ENCODE peak calls at places on chromosomes 5 and 9, in nine cellular contexts. Z is neural crest cell, K is cardiac fibroblast, T is PC-3, N is fibroblast of lung, D is ovary, J is lower lobe of right lung, F is lung, E is A549. I is an unnamed sample.

GRCh38 chr5:61301820-61302563 is 30.1 kb upstream of the ZSWIM6 start:
- DNase-seq in Z (no peak), K (peak), T (peak), N (peak), D (no peak), J (peak), F (peak), E (peak), I (peak)

GRCh38 chr5:166639151-166639550 is 1652.3 kb upstream of the WWC1 start:
- DNase-seq in Z (no peak), K (no peak), T (no peak), N (no peak), D (no peak), J (no peak), F (no peak), E (no peak), I (peak)

GRCh38 chr9:16293610-16294009 is 576.9 kb downstream of the BNC2 start:
- DNase-seq in Z (no peak), K (no peak), T (no peak), N (no peak), D (no peak), J (no peak), F (no peak), E (no peak), I (no peak)

GRCh38 chr9:70043285-70043684 is 363 bp upstream of the MAMDC2 start:
- DNase-seq in Z (no peak), K (no peak), T (no peak), N (no peak), D (no peak), J (no peak), F (no peak), E (no peak), I (peak)

GRCh38 chr5:35214051-35214450 is 16.2 kb downstream of the PRLR start:
- DNase-seq in Z (no peak), K (no peak), T (peak), N (no peak), D (no peak), J (no peak), F (no peak), E (no peak), I (no peak)

GRCh38 chr5:151413800-151414199 is 33.6 kb upstream of the SLC36A1 start:
- DNase-seq in Z (no peak), K (no peak), T (no peak), N (no peak), D (no peak), J (no peak), F (no peak), E (no peak), I (no peak)

GRCh38 chr9:27059907-27060306 is 49.1 kb upstream of the TEK start:
- DNase-seq in Z (no peak), K (peak), T (no peak), N (no peak), D (no peak), J (no peak), F (no peak), E (no peak), I (no peak)

GRCh38 chr9:98877211-98877730 is 66.4 kb upstream of the COL15A1 start:
- DNase-seq in Z (no peak), K (no peak), T (no peak), N (no peak), D (no peak), J (no peak), F (no peak), E (no peak), I (no peak)

GRCh38 chr5:116037236-116037822 is 5.1 kb downstream of the ARL14EPL start:
- DNase-seq in Z (no peak), K (peak), T (peak), N (peak), D (no peak), J (no peak), F (no peak), E (peak), I (no peak)

GRCh38 chr9:132216861-132217655 is 55.2 kb downstream of the NTNG2 start:
- DNase-seq in Z (no peak), K (no peak), T (no peak), N (no peak), D (no peak), J (peak), F (no peak), E (no peak), I (no peak)

GRCh38 chr5:10565785-10566506 is 2.1 kb downstream of the ANKRD33B start:
- DNase-seq in Z (no peak), K (no peak), T (peak), N (peak), D (no peak), J (no peak), F (no peak), E (no peak), I (peak)

GRCh38 chr5:151901611-151902010 is 23.0 kb downstream of the GLRA1 start:
- DNase-seq in Z (no peak), K (no peak), T (no peak), N (no peak), D (no peak), J (no peak), F (no peak), E (no peak), I (no peak)

GRCh38 chr9:89426389-89426961 is 71.4 kb downstream of the SEMA4D start:
- DNase-seq in Z (no peak), K (no peak), T (no peak), N (no peak), D (no peak), J (peak), F (no peak), E (no peak), I (no peak)

GRCh38 chr9:89428222-89428761 is 69.6 kb downstream of the SEMA4D start:
- DNase-seq in Z (no peak), K (no peak), T (no peak), N (no peak), D (no peak), J (no peak), F (no peak), E (no peak), I (no peak)

GRCh38 chr9:89430995-89431394 is 66.9 kb downstream of the SEMA4D start:
- DNase-seq in Z (no peak), K (no peak), T (peak), N (no peak), D (no peak), J (no peak), F (no peak), E (no peak), I (no peak)

GRCh38 chr9:89427621-89428221 is 70.2 kb downstream of the SEMA4D start:
- DNase-seq in Z (no peak), K (no peak), T (peak), N (no peak), D (no peak), J (no peak), F (no peak), E (no peak), I (no peak)

DNA sequence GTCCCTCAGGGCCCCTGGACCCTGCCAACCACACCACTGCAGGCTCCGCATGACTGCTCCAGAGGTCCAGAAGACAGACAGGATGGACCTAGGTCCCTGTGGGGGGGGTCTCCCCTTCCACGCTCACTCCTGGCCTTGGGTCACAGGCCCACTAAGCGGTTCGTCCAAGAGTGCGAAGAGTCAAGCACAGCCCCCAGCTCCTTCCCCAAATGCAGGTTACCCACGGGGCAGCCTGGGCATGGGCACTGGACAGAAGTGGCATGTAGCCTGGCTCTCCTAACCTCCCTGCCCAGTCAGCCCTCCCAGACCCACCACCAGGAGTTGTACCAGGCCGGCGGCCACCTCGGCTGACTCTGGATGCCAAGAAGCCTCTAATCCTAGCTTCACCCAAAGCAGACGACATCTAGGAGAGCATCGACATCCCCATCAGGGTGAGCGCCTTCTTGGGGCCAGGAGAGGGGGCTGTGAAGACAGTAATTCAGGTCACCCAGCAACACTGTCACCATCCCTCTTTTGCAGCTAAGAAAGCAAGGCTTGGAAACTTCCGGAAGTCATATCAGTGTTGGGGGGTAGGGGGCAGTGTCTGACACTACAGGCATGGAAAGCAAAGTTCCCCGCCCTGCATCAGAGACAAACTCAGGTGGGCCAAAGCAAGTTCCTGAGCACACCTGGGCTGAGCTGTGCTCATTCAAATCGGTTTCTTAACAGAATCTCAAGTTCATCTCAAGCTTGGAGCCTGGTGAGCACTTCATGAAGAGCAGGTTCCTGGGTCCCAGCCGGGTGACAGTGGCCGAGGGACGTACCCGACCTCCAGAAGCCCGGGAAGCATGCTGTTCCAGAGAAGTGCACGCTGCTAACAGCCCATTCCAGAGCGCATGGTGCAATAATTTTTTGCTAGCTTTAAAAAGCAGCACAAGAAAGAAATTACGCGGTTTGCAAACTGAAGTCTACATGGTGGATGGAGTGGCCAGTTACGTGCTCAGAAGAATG is 68.7 kb downstream of the SEMA4D start:
- DNase-seq in Z (no peak), K (no peak), T (no peak), N (no peak), D (no peak), J (no peak), F (no peak), E (peak), I (peak)
- TF ChIP-seq CTCF in Z (peak), K (no peak), T (peak), N (no peak), D (no peak), J (no peak), F (peak), E (no peak), I (peak)

GRCh38 chr5:160685219-160685618 is 166.8 kb downstream of the ATP10B start:
- DNase-seq in Z (no peak), K (no peak), T (no peak), N (no peak), D (no peak), J (no peak), F (no peak), E (no peak), I (no peak)

DNA sequence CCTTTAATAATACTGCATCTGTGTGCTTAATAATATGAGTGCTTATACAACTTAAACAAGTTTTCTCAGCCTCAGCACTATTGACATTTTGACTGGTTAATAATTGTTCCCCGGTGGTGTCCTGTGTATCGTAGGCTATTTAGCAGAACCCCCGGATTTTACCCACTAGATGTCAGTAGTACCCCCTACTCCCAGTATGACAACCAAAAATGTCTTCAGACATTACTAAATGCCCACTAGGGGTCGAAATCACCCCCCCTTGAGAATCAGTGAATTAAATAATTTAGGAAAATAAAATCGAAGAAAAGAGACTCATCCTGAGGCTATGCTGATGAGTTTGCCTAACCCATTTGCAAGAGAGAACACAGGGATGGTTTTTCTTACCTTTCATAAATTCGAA is 166.3 kb downstream of the ATP10B start:
- DNase-seq in Z (no peak), K (no peak), T (peak), N (no peak), D (no peak), J (no peak), F (no peak), E (peak), I (no peak)
- TF ChIP-seq CTCF in Z (peak), K (no peak), T (no peak), N (no peak), D (no peak), J (peak), F (no peak), E (peak), I (peak)

GRCh38 chr9:129177443-129177790 is 644 bp downstream of the IER5L start:
- DNase-seq in Z (no peak), K (no peak), T (no peak), N (no peak), D (no peak), J (no peak), F (no peak), E (no peak), I (no peak)
- TF ChIP-seq CTCF in Z (no peak), K (no peak), T (no peak), N (no peak), D (no peak), J (no peak), F (no peak), E (no peak), I (no peak)

GRCh38 chr5:172334196-172334595 is 50.6 kb upstream of the UBTD2 start:
- DNase-seq in Z (no peak), K (no peak), T (peak), N (no peak), D (no peak), J (no peak), F (no peak), E (peak), I (peak)
- TF ChIP-seq CTCF in Z (no peak), K (peak), T (peak), N (no peak), D (no peak), J (no peak), F (no peak), E (no peak), I (peak)

DNA sequence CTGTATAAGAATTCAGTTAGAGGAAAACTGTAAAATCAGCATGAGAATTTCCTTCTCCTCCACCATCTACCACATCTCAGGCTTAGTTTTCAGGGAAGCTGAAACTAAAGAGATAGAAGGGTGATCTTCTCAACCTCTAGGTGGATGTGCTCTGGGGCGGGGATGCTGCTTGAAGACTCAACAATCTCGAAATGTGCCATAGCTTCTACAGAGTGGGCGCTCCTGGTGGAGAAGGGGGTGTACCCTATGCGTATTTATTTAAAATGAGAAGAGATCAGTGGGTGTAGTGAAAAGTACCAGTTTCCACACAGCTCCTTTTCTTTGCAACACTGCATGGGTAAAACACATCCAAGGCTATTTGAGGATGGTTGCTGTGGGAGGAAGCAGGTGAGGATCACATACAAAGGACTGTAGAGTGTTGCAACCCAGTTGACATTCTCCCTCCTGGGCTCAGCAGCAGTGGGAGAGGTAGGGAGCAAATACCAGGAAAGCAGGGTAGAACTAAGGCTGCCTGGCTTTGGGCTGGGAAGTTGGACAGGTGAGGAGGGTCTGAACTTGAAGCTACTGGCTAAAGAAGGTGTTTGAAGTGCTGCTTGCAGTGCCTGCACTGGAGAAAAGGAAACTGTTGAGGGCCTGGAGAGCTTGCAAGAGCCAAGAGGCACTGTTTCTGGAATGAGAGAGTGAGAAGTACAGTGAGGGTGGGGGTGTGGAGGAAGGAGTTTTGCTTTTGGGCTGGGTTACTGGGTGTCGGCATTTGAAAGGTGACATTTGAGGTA is 73.1 kb downstream of the MAST4 start:
- DNase-seq in Z (no peak), K (no peak), T (no peak), N (no peak), D (no peak), J (no peak), F (peak), E (no peak), I (no peak)
- TF ChIP-seq CTCF in Z (no peak), K (no peak), T (no peak), N (no peak), D (no peak), J (no peak), F (no peak), E (no peak), I (no peak)

GRCh38 chr9:87685431-87685830 is 40.5 kb upstream of the CTSL start:
- DNase-seq in Z (no peak), K (no peak), T (no peak), N (peak), D (no peak), J (no peak), F (peak), E (no peak), I (peak)

GRCh38 chr9:87685871-87686519 is 39.9 kb upstream of the CTSL start:
- DNase-seq in Z (no peak), K (no peak), T (no peak), N (peak), D (no peak), J (peak), F (peak), E (no peak), I (peak)

GRCh38 chr9:87686520-87687090 is 39.3 kb upstream of the CTSL start:
- DNase-seq in Z (no peak), K (no peak), T (no peak), N (no peak), D (no peak), J (no peak), F (no peak), E (no peak), I (no peak)

GRCh38 chr9:87683751-87684626 is 41.9 kb upstream of the CTSL start:
- DNase-seq in Z (no peak), K (no peak), T (no peak), N (no peak), D (no peak), J (no peak), F (peak), E (no peak), I (peak)

DNA sequence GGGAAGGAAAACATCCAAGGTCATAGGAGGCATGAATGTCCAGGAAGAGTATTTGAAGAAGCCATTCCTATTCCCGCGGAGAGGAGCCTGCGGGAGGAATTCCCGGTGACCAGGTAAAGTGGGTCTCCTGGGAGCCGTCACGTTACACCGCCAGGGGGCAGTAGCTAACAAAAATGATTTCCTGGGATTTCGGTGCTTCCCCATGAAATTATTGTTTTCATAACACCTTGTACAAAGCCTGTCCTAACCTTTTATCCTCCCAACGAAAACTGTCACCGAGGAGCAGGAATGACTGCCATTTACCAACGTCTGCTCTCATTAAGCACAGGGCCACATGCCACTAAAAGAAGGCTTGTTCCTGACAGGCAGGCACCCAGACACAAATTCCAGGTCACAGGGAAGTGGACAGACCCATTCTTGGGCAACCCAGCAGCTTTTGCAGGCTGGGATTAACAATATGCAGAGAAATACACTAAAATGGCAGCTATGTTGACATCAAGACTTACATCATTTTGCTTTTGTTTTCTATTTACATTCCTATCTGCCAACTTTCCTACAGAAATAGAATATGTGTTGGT is 41.2 kb upstream of the CTSL start:
- DNase-seq in Z (peak), K (peak), T (peak), N (peak), D (peak), J (no peak), F (peak), E (peak), I (peak)
- TF ChIP-seq CTCF in Z (peak), K (peak), T (peak), N (peak), D (peak), J (peak), F (peak), E (peak), I (peak)

GRCh38 chr9:120768870-120769269 is 24.3 kb downstream of the FBXW2 start:
- DNase-seq in Z (no peak), K (no peak), T (no peak), N (no peak), D (no peak), J (no peak), F (no peak), E (no peak), I (no peak)
- TF ChIP-seq CTCF in Z (no peak), K (no peak), T (no peak), N (no peak), D (no peak), J (no peak), F (no peak), E (no peak), I (no peak)

GRCh38 chr5:140696891-140697492 is 3.3 kb upstream of the ZMAT2 start:
- DNase-seq in Z (no peak), K (no peak), T (no peak), N (no peak), D (no peak), J (no peak), F (no peak), E (no peak), I (peak)

GRCh38 chr5:140690376-140690932 is 716 bp downstream of the HARS1 start:
- DNase-seq in Z (no peak), K (no peak), T (peak), N (no peak), D (no peak), J (no peak), F (no peak), E (no peak), I (peak)

GRCh38 chr5:140694276-140694675 is 3.0 kb downstream of the HARS2 start:
- DNase-seq in Z (no peak), K (peak), T (no peak), N (peak), D (no peak), J (no peak), F (no peak), E (no peak), I (no peak)

GRCh38 chr5:140690941-140691924 is at the start of the genes HARS1 and HARS2:
- DNase-seq in Z (peak), K (peak), T (peak), N (peak), D (peak), J (peak), F (peak), E (peak), I (peak)
- TF ChIP-seq CTCF in Z (no peak), K (no peak), T (no peak), N (no peak), D (no peak), J (no peak), F (no peak), E (no peak), I (no peak)

DNA sequence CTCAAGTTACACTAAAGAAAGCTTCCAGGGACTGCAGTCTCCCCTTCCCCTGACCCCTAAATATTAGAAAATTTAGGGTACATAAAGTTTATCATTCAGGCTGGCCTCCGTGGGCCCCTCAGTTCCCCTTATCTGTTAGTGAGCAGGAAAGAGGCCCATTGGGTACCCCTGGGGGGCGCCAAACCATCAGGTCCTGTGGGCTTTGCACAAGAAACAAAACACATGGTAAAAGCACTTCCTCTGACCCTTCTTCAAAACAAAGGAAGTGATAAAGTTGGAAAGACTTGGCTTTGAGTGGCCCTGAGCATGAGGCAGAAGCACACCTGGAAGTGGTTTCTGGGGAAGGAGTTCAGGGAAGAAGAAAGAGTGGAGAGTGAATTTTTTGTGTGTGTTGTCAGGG is 213.0 kb downstream of the SMARCA2 start:
- DNase-seq in Z (peak), K (peak), T (no peak), N (peak), D (no peak), J (peak), F (peak), E (peak), I (peak)
- TF ChIP-seq CTCF in Z (peak), K (peak), T (peak), N (no peak), D (no peak), J (peak), F (no peak), E (peak), I (peak)